ENCODE peak calls at places on chromosomes 1 and 21, in four cellular contexts. G, I, V and Z are unnamed samples.
A peak's percentile ranks its signal among the peaks of the same experiment; 100 is the strongest.

GRCh38 chr1:23150742-23151141 is 17.9 kb downstream of the LUZP1 start:
- DNase-seq in I (no peak), G (no peak), V (no peak), Z (no peak)

GRCh38 chr1:50343323-50343722 is 79.9 kb downstream of the DMRTA2 start:
- DNase-seq in I (no peak), G (no peak), V (no peak), Z (no peak)

GRCh38 chr1:169486281-169486904 is 649 bp upstream of the SLC19A2 start:
- DNase-seq in V (peak; percentile 41), G (no peak), I (no peak), Z (peak; percentile 36)

GRCh38 chr1:33359931-33360330 is 39.0 kb upstream of the A3GALT2 start:
- DNase-seq in I (no peak), G (no peak), V (no peak), Z (no peak)

GRCh38 chr21:44984792-44985440 is 45.1 kb downstream of the SLX9 start:
- DNase-seq in G (no peak), V (no peak), I (no peak), Z (no peak)

GRCh38 chr21:44713846-44714245 is 2.5 kb upstream of the TSPEAR start:
- DNase-seq in I (no peak), G (no peak), V (no peak), Z (no peak)

GRCh38 chr1:94501925-94502324 is 39.6 kb downstream of the F3 start:
- DNase-seq in G (no peak), V (no peak), I (no peak), Z (no peak)

GRCh38 chr1:150596976-150597375 is 17.6 kb upstream of the MCL1 start:
- DNase-seq in I (no peak), V (no peak), G (no peak), Z (no peak)

GRCh38 chr1:208239518-208240381 is 4.4 kb downstream of the PLXNA2 start:
- DNase-seq in I (no peak), V (no peak), G (no peak), Z (no peak)

GRCh38 chr1:235996048-235996785 is 68.7 kb downstream of the NID1 start:
- DNase-seq in V (no peak), I (no peak), G (no peak), Z (no peak)

GRCh38 chr21:43029785-43030184 is 45.9 kb downstream of the CBS start:
- DNase-seq in I (no peak), G (no peak), V (no peak), Z (no peak)

GRCh38 chr1:41900611-41901444 is 17.9 kb downstream of the HIVEP3 start:
- DNase-seq in G (no peak), V (peak; percentile 60), I (no peak), Z (peak; percentile 35)

GRCh38 chr21:45309069-45309521 is 21.4 kb upstream of the POFUT2 start:
- DNase-seq in V (peak; percentile 77), G (peak; percentile 40), I (peak; percentile 29), Z (peak; percentile 66)

GRCh38 chr1:2355408-2356261 is 35.7 kb downstream of the MORN1 start:
- DNase-seq in V (no peak), G (no peak), I (no peak), Z (no peak)

GRCh38 chr1:200739499-200740290 is 1.0 kb downstream of the CAMSAP2 start:
- DNase-seq in V (no peak), I (peak; percentile 31), G (no peak), Z (no peak)

GRCh38 chr1:3546048-3546384 is 65.3 kb downstream of the MEGF6 start:
- DNase-seq in V (no peak), G (no peak), I (no peak), Z (no peak)

GRCh38 chr1:81690881-81691453 is 109.8 kb upstream of the ADGRL2 start:
- DNase-seq in G (no peak), V (no peak), I (no peak), Z (no peak)

GRCh38 chr1:109630081-109630880 is 10.6 kb downstream of the AMPD2 start:
- DNase-seq in I (no peak), G (peak; percentile 46), V (no peak), Z (no peak)

GRCh38 chr1:33367488-33368405 is 46.8 kb upstream of the A3GALT2 start:
- DNase-seq in G (peak; percentile 82), V (peak; percentile 89), I (peak; percentile 85), Z (peak; percentile 88)

GRCh38 chr1:148264374-148265276 is 112.5 kb upstream of the NBPF11 start:
- DNase-seq in V (peak; percentile 19), I (no peak), G (no peak), Z (peak; percentile 28)

GRCh38 chr1:221962385-221962784 is 220.5 kb upstream of the DUSP10 start:
- DNase-seq in G (no peak), V (no peak), I (no peak), Z (no peak)

GRCh38 chr1:43493661-43494450 is 36.8 kb upstream of the PTPRF start:
- DNase-seq in G (no peak), V (no peak), I (no peak), Z (no peak)